ENCODE peak calls at places on chromosomes 11 and 22, in seven cellular contexts. W is mucosa of gallbladder; X is stimulated activated CD8-positive, alpha-beta memory T cell treated with anti-CD3 and anti-CD28 coated beads, Interleukin-7, amount 100 ng/mL, for 1 hour; P is AG09309; A is effector CD8-positive, alpha-beta T cell; Z is KBM-7; G is heart right ventricle. F is an unnamed sample.
A peak's percentile ranks its signal among the peaks of the same experiment; 100 is the strongest.

GRCh38 chr11:134413334-134414035 is 1.4 kb upstream of the B3GAT1 start:
- DNase-seq in W (no peak), X (no peak), P (no peak), A (no peak), Z (no peak), G (no peak), F (no peak)

GRCh38 chr22:42960146-42960509 is 54.8 kb downstream of the PACSIN2 start:
- DNase-seq in W (no peak), X (no peak), P (no peak), A (no peak), Z (peak; percentile 51), G (no peak), F (no peak)

GRCh38 chr11:75557649-75558494 is 4.2 kb upstream of the SERPINH1 start:
- DNase-seq in W (peak; percentile 60), X (no peak), P (peak; percentile 84), A (no peak), Z (no peak), G (peak; percentile 39), F (peak; percentile 91)

GRCh38 chr11:10930224-10930960 is 72.5 kb upstream of the ZBED5 start:
- DNase-seq in W (no peak), X (no peak), P (no peak), A (no peak), Z (peak; percentile 54), G (no peak), F (no peak)

GRCh38 chr11:67165595-67165994 is 46.5 kb downstream of the KDM2A start:
- DNase-seq in W (no peak), X (no peak), P (no peak), A (no peak), Z (no peak), G (no peak), F (no peak)

GRCh38 chr22:30457964-30458363 is 13.9 kb downstream of the SEC14L3 start:
- DNase-seq in W (no peak), X (no peak), P (no peak), A (no peak), Z (no peak), G (no peak), F (no peak)

GRCh38 chr11:119254239-119254638 is 48.1 kb downstream of the CBL start:
- DNase-seq in W (no peak), X (no peak), P (no peak), A (no peak), Z (no peak), G (no peak), F (no peak)

GRCh38 chr22:45628508-45628907 is 43.1 kb upstream of the ATXN10 start:
- DNase-seq in W (peak; percentile 78), X (no peak), P (no peak), A (no peak), Z (no peak), G (no peak), F (no peak)

GRCh38 chr11:33713162-33713913 is 12.7 kb upstream of the C11orf91 start:
- DNase-seq in W (no peak), X (no peak), P (no peak), A (no peak), Z (peak; percentile 35), G (no peak), F (no peak)

GRCh38 chr11:16418698-16419097 is 62.4 kb upstream of the SOX6 start:
- DNase-seq in W (no peak), X (no peak), P (no peak), A (no peak), Z (no peak), G (no peak), F (no peak)

GRCh38 chr22:27851974-27852713 is 50.6 kb upstream of the MN1 start:
- DNase-seq in W (no peak), X (no peak), P (no peak), A (no peak), Z (no peak), G (no peak), F (no peak)

GRCh38 chr11:78821371-78822306 is 247.0 kb upstream of the NARS2 start:
- DNase-seq in W (no peak), X (no peak), P (no peak), A (no peak), Z (no peak), G (no peak), F (no peak)

GRCh38 chr11:67468835-67469811 is at the start of gene TMEM134:
- DNase-seq in W (peak; percentile 92), X (peak; percentile 90), P (peak; percentile 61), A (peak; percentile 88), Z (peak; percentile 83), G (peak; percentile 94), F (peak; percentile 77)

GRCh38 chr11:65912840-65913239 is 6.0 kb downstream of the C11orf68 start:
- DNase-seq in W (no peak), X (no peak), P (no peak), A (no peak), Z (no peak), G (no peak), F (peak; percentile 56)

GRCh38 chr11:130029137-130029536 is 26.5 kb upstream of the PRDM10 start:
- DNase-seq in W (no peak), X (no peak), P (no peak), A (no peak), Z (no peak), G (no peak), F (no peak)

GRCh38 chr11:133064152-133064877 is 468.0 kb downstream of the OPCML start:
- DNase-seq in W (peak; percentile 21), X (no peak), P (no peak), A (no peak), Z (peak; percentile 26), G (peak; percentile 72), F (no peak)

GRCh38 chr22:47623056-47623739 is 860.7 kb downstream of the TBC1D22A start:
- DNase-seq in W (no peak), X (no peak), P (no peak), A (no peak), Z (no peak), G (no peak), F (no peak)

GRCh38 chr11:102390667-102391449 is 43.8 kb downstream of the BIRC2 start:
- DNase-seq in W (peak; percentile 66), X (peak; percentile 25), P (peak; percentile 23), A (peak; percentile 27), Z (peak; percentile 73), G (peak; percentile 44), F (peak; percentile 31)

GRCh38 chr11:10692716-10693115 is 839 bp downstream of the IRAG1 start:
- DNase-seq in W (no peak), X (no peak), P (no peak), A (no peak), Z (no peak), G (no peak), F (no peak)

GRCh38 chr11:94728541-94728940 is 39.6 kb upstream of the AMOTL1 start:
- DNase-seq in W (no peak), X (no peak), P (peak; percentile 59), A (no peak), Z (no peak), G (no peak), F (no peak)

GRCh38 chr22:22109693-22110466 is 127.3 kb upstream of the TOP3B start:
- DNase-seq in W (no peak), X (no peak), P (no peak), A (no peak), Z (no peak), G (no peak), F (no peak)

GRCh38 chr11:130389315-130389935 is 39.0 kb downstream of the ADAMTS8 start:
- DNase-seq in W (no peak), X (no peak), P (no peak), A (peak; percentile 8), Z (no peak), G (peak; percentile 55), F (no peak)

F was measured in AG09319.